ENCODE peak calls at places on chromosomes 12 and 14, in seven cellular contexts. O is adrenal gland, D is osteoblast, L is endodermal cell, J is psoas muscle, T is transverse colon, G is A549. F is an unnamed sample.

GRCh38 chr14:59918824-59919581 is 941 bp upstream of the LRRC9 start:
- DNase-seq in L (no peak), G (peak), O (peak), T (peak), J (peak), D (peak), F (no peak)

GRCh38 chr12:16605666-16606116 is 271 bp downstream of the LMO3 start:
- DNase-seq in G (no peak), O (no peak), D (peak), L (peak), J (no peak), T (no peak), F (peak)

GRCh38 chr12:64744422-64745258 is 14.6 kb downstream of the GNS start:
- DNase-seq in L (no peak), T (no peak), D (no peak), O (no peak), J (no peak), G (peak), F (no peak)

GRCh38 chr14:22766457-22767322 is at the start of gene OXA1L:
- DNase-seq in T (peak), G (peak), J (peak), L (peak), D (peak), O (peak), F (peak)

GRCh38 chr14:69685217-69685616 is 73.8 kb downstream of the SUSD6 start:
- DNase-seq in L (no peak), J (no peak), O (no peak), T (no peak), D (no peak), G (no peak), F (no peak)

GRCh38 chr14:68082698-68083291 is 263.2 kb downstream of the RAD51B start:
- DNase-seq in O (no peak), T (no peak), L (no peak), D (no peak), G (no peak), J (no peak), F (no peak)

GRCh38 chr12:71183846-71184245 is 26.0 kb upstream of the TSPAN8 start:
- DNase-seq in J (no peak), O (no peak), L (no peak), G (no peak), D (no peak), T (no peak), F (no peak)

GRCh38 chr14:61510736-61511557 is 184.4 kb upstream of the HIF1A start:
- DNase-seq in J (peak), O (no peak), L (no peak), T (no peak), G (no peak), D (no peak), F (no peak)

GRCh38 chr12:41034686-41035085 is 153.4 kb upstream of the PDZRN4 start:
- DNase-seq in G (no peak), D (no peak), T (no peak), J (no peak), L (no peak), O (no peak), F (no peak)

GRCh38 chr14:72318648-72319047 is 386.4 kb downstream of the RGS6 start:
- DNase-seq in G (no peak), T (no peak), D (no peak), O (no peak), J (no peak), L (no peak), F (no peak)

GRCh38 chr14:77007975-77008421 is 20.5 kb downstream of the IRF2BPL start:
- DNase-seq in J (peak), O (peak), L (no peak), D (no peak), T (peak), G (no peak), F (peak)
- H3K27ac ChIP-seq in J (peak), O (no peak), L (no peak), D (no peak), T (peak), G (no peak), F (no peak)

DNA sequence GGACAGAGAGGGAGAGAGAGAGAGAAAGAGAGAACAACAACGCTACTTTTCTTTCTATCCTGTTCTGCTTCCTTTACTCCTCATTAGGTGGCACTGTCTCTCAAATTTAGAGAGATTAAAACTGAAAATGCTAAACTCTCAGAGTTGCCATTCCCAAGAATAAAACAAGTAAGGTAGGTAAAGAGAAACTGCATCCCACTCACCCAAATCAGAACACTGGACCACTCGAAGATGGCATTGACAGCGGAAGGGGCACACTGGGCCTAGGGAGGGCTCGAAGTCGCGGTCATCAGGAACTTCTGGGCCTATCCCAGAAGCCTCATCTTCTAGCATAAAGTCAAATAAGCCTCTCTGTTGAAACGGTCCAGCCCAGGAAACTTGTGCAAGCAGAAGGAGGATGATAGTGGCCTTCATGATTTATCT is 4.5 kb downstream of the DCN start:
- DNase-seq in L (peak), O (peak), T (no peak), J (peak), G (no peak), D (no peak), F (no peak)
- H3K27ac ChIP-seq in L (no peak), O (peak), T (peak), J (no peak), G (no peak), D (peak), F (peak)

DNA sequence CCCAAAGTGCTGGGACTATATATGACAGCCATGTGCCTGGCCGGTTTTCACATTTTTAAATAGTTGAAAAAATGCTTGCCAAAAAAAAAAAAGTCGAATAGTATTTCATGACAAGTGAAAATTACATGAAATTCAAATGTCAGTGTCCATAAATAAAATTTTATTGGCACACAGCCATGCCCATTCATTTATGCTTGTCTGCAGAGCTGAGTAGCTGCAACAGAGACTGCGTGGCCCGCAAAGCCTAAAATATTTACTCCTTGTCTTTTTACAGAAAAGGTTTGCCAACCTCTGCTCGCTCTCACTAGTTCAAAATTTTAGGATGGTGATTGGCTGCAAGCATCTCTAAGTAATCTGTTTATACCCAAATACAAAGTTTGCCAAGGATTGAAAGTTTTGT is 49.2 kb downstream of the TESC start:
- DNase-seq in L (no peak), D (no peak), J (no peak), T (no peak), G (no peak), O (no peak), F (no peak)
- H3K27ac ChIP-seq in L (no peak), D (no peak), J (no peak), T (no peak), G (no peak), O (peak), F (peak)

DNA sequence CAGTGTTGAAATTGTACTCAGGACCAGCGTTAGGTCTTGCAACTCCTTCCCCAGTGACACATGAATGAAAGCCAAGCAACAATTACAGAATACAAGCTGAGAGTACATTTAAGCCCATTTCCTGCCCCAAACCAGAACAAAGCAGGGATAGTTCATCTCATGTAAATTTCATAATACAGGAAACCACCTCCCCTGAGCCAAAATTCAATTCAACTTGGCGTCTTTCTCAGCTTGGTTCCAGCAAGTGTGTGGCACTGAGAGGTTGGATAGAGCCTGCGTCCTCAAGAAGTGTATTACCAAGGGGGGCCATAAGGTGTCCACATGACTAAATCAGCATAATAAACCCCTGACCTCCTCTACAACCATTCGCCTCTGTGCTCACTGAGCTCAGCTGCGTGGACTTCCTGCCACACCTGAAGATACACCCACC is 278.9 kb upstream of the CRY1 start:
- DNase-seq in L (no peak), O (no peak), T (no peak), D (no peak), G (no peak), J (no peak), F (no peak)
- H3K27ac ChIP-seq in L (no peak), O (no peak), T (no peak), D (no peak), G (peak), J (no peak), F (no peak)

GRCh38 chr12:76138656-76139055 is 54.2 kb upstream of the NAP1L1 start:
- DNase-seq in G (no peak), D (no peak), J (no peak), L (no peak), O (no peak), T (no peak), F (no peak)

GRCh38 chr12:76142305-76142704 is 57.8 kb upstream of the NAP1L1 start:
- DNase-seq in L (no peak), J (no peak), D (no peak), O (no peak), T (no peak), G (no peak), F (peak)

GRCh38 chr12:76135456-76135855 is 51.0 kb upstream of the NAP1L1 start:
- DNase-seq in L (no peak), T (no peak), J (no peak), O (no peak), G (no peak), D (no peak), F (no peak)

GRCh38 chr12:76143343-76144252 is 59.1 kb upstream of the NAP1L1 start:
- DNase-seq in O (no peak), T (peak), G (no peak), J (no peak), D (no peak), L (no peak), F (no peak)

GRCh38 chr12:76137611-76138010 is 53.1 kb upstream of the NAP1L1 start:
- DNase-seq in O (no peak), J (no peak), G (no peak), T (no peak), D (no peak), L (no peak), F (no peak)
- H3K27ac ChIP-seq in O (no peak), J (no peak), G (no peak), T (no peak), D (peak), L (no peak), F (no peak)

GRCh38 chr12:76010732-76011458 is 20.7 kb downstream of the PHLDA1 start:
- DNase-seq in G (no peak), T (no peak), O (no peak), J (no peak), L (peak), D (peak), F (no peak)
- H3K27ac ChIP-seq in G (no peak), T (no peak), O (no peak), J (no peak), L (no peak), D (peak), F (no peak)

GRCh38 chr12:46698003-46698402 is 127.8 kb downstream of the SLC38A4 start:
- DNase-seq in T (no peak), G (no peak), D (no peak), L (no peak), O (no peak), J (no peak), F (no peak)

GRCh38 chr12:46699986-46700385 is 125.8 kb downstream of the SLC38A4 start:
- DNase-seq in G (no peak), J (no peak), D (no peak), T (no peak), L (no peak), O (no peak), F (no peak)

GRCh38 chr12:46702581-46703344 is 123.0 kb downstream of the SLC38A4 start:
- DNase-seq in J (no peak), T (no peak), D (no peak), G (no peak), O (no peak), L (no peak), F (no peak)

GRCh38 chr12:46701356-46701755 is 124.4 kb downstream of the SLC38A4 start:
- DNase-seq in T (no peak), L (no peak), D (no peak), G (no peak), J (no peak), O (no peak), F (no peak)
- H3K27ac ChIP-seq in T (no peak), L (no peak), D (no peak), G (no peak), J (no peak), O (no peak), F (no peak)

DNA sequence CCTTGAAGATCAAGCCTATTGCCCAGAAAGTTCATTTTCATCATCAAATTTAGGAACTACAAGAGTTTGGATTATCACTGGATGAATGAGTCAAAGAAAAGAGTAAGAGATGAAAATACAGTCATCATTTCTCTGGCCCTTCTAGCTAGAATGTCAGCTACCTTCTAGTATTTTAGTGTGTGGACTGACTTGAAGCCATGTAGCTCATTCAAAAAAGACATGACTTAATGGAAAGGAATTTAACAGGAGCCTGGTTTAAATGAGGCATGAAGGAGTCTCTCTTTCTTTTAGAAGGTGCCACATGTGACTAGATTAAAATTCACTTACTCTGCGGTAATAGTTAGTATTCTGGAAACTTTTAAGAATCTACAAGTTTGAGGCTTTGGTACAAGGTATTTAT is 7.1 kb downstream of the PTHLH start:
- DNase-seq in G (no peak), L (no peak), J (no peak), D (peak), O (no peak), T (no peak), F (no peak)
- H3K27ac ChIP-seq in G (no peak), L (no peak), J (no peak), D (peak), O (no peak), T (no peak), F (no peak)

F was measured in lung.